ENCODE peak calls at places on chromosomes 2 and 18, in four cellular contexts. P is body of pancreas, J is psoas muscle, F is GM23248. M is an unnamed sample.

GRCh38 chr2:225282858-225283693 is 116.4 kb upstream of the NYAP2 start:
- DNase-seq in P (peak; percentile 32), J (no peak), F (peak; percentile 38), M (no peak)

GRCh38 chr2:233832869-233833812 is 21.2 kb downstream of the HJURP start:
- DNase-seq in P (no peak), J (no peak), F (peak; percentile 37), M (no peak)

GRCh38 chr2:56313541-56313940 is 129.8 kb downstream of the CCDC85A start:
- DNase-seq in P (peak; percentile 16), J (no peak), F (no peak), M (no peak)

GRCh38 chr2:97961534-97961933 is 34.2 kb downstream of the TMEM131 start:
- DNase-seq in P (no peak), J (no peak), F (no peak), M (no peak)

GRCh38 chr2:102975996-102976636 is 214.3 kb downstream of the TMEM182 start:
- DNase-seq in P (peak; percentile 3), J (no peak), F (peak; percentile 29), M (peak; percentile 17)

GRCh38 chr2:239027431-239028252 is 179.8 kb downstream of the TWIST2 start:
- DNase-seq in P (no peak), J (no peak), F (peak; percentile 37), M (no peak)

GRCh38 chr2:180443896-180444295 is 436.8 kb upstream of the CWC22 start:
- DNase-seq in P (no peak), J (no peak), F (peak; percentile 27), M (no peak)

GRCh38 chr2:72198532-72199241 is 51.0 kb upstream of the CYP26B1 start:
- DNase-seq in P (no peak), J (no peak), F (peak; percentile 87), M (no peak)

GRCh38 chr2:42359894-42360483 is 1.0 kb downstream of the COX7A2L start:
- DNase-seq in P (peak; percentile 23), J (no peak), F (peak; percentile 81), M (no peak)

GRCh38 chr2:75528221-75528977 is 32.3 kb downstream of the EVA1A start:
- DNase-seq in P (no peak), J (no peak), F (peak; percentile 51), M (no peak)

GRCh38 chr2:112065966-112066365 is 10.9 kb downstream of the TMEM87B start:
- DNase-seq in P (no peak), J (no peak), F (peak; percentile 80), M (no peak)

GRCh38 chr18:22434973-22435608 is 17.4 kb upstream of the CTAGE1 start:
- DNase-seq in P (no peak), J (no peak), F (peak; percentile 90), M (no peak)

GRCh38 chr2:240216197-240216596 is 75.7 kb upstream of the OTOS start:
- DNase-seq in P (no peak), J (no peak), F (no peak), M (no peak)

GRCh38 chr2:172114579-172114978 is 11.9 kb upstream of the DLX2 start:
- DNase-seq in P (no peak), J (no peak), F (no peak), M (no peak)

GRCh38 chr2:145114726-145115125 is 594.8 kb upstream of the ZEB2 start:
- DNase-seq in P (no peak), J (no peak), F (peak; percentile 32), M (no peak)

GRCh38 chr2:101520246-101520645 is 45.3 kb upstream of the RFX8 start:
- DNase-seq in P (no peak), J (no peak), F (peak; percentile 66), M (no peak)

GRCh38 chr18:52439457-52439856 is 99.5 kb downstream of the DCC start:
- DNase-seq in P (no peak), J (no peak), F (no peak), M (no peak)

GRCh38 chr18:74760436-74760835 is 162.8 kb downstream of the ZNF407 start:
- DNase-seq in P (no peak), J (no peak), F (no peak), M (no peak)

GRCh38 chr2:119728421-119728820 is 31.3 kb upstream of the PTPN4 start:
- DNase-seq in P (no peak), J (no peak), F (no peak), M (no peak)

GRCh38 chr2:65969161-65969560 is 465.8 kb upstream of the MEIS1 start:
- DNase-seq in P (peak; percentile 55), J (no peak), F (no peak), M (no peak)

GRCh38 chr2:67564076-67564475 is 166.9 kb downstream of the ETAA1 start:
- DNase-seq in P (no peak), J (no peak), F (peak; percentile 77), M (no peak)

GRCh38 chr2:203782262-203782976 is 76.0 kb downstream of the CD28 start:
- DNase-seq in P (peak; percentile 68), J (no peak), F (peak; percentile 98), M (peak; percentile 43)

GRCh38 chr2:45675130-45675812 is 23.8 kb downstream of the PRKCE start:
- DNase-seq in P (peak; percentile 90), J (no peak), F (peak; percentile 63), M (no peak)

GRCh38 chr2:48113767-48114166 is 207.5 kb upstream of the FBXO11 start:
- DNase-seq in P (no peak), J (no peak), F (no peak), M (no peak)

GRCh38 chr2:47510745-47511144 is 107.8 kb downstream of the MSH2 start:
- DNase-seq in P (no peak), J (no peak), F (peak; percentile 24), M (no peak)

GRCh38 chr2:144452169-144453038 is 67.5 kb downstream of the ZEB2 start:
- DNase-seq in P (no peak), J (no peak), F (peak; percentile 71), M (no peak)

GRCh38 chr2:25740810-25741381 is 67.5 kb upstream of the DTNB start:
- DNase-seq in P (peak; percentile 57), J (no peak), F (no peak), M (no peak)

GRCh38 chr2:53519925-53520629 is 247.5 kb upstream of the CHAC2 start:
- DNase-seq in P (peak; percentile 57), J (no peak), F (no peak), M (no peak)

GRCh38 chr2:224449212-224450147 is 47.6 kb upstream of the FAM124B start:
- DNase-seq in P (peak; percentile 25), J (no peak), F (peak; percentile 51), M (no peak)

GRCh38 chr2:120369250-120369649 is 23.3 kb downstream of the INHBB start:
- DNase-seq in P (no peak), J (peak; percentile 4), F (no peak), M (no peak)

GRCh38 chr18:29892960-29893558 is 1149.5 kb downstream of the DSC3 start:
- DNase-seq in P (no peak), J (no peak), F (peak; percentile 20), M (no peak)

GRCh38 chr2:217980036-217980435 is 22.8 kb downstream of the TNS1 start:
- DNase-seq in P (no peak), J (peak; percentile 83), F (peak; percentile 78), M (no peak)

GRCh38 chr2:217977840-217978535 is 24.8 kb downstream of the TNS1 start:
- DNase-seq in P (no peak), J (no peak), F (no peak), M (peak; percentile 28)

GRCh38 chr2:217980591-217980990 is 22.2 kb downstream of the TNS1 start:
- DNase-seq in P (no peak), J (no peak), F (no peak), M (no peak)

GRCh38 chr2:217979151-217979811 is 23.5 kb downstream of the TNS1 start:
- DNase-seq in P (no peak), J (no peak), F (peak; percentile 57), M (no peak)

DNA sequence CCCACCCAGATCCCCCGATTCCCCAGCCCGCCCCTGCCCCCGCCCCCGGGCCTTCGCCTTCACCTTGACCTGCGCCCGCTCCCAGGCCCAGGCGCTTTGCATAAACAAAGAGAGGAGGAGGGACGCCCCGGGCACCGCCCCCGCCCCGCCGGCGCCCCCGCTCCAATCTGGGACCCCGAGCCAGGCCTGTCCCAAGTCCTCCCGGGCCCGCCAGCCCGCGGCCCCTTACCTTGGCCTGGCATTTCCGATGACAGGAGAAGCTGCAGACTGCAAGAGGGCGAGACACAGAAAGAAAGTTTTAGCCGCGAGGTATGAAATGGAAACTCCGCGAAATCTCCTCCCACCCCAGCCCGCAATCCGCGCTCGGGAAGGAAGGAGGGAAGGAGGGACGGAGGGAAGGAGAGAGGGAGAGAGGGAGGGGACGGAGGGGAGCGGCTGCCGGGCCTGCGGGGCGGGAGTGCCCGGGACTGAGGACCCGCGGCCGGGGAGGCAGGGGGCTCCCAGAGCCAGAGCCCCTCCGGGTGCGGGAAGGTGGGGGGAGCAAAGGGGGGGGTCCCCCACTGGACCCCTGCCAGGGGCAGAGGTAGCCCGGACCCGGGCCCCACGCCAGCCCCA is 24.2 kb downstream of the TNS1 start:
- DNase-seq in P (no peak), J (no peak), F (no peak), M (peak; percentile 65)
- H3K27ac ChIP-seq in P (peak overlapping the region; percentile 33), J (peak overlapping the region; percentile 49), F (peak overlapping the region; percentile 22), M (peak overlapping the region; percentile 86)

DNA sequence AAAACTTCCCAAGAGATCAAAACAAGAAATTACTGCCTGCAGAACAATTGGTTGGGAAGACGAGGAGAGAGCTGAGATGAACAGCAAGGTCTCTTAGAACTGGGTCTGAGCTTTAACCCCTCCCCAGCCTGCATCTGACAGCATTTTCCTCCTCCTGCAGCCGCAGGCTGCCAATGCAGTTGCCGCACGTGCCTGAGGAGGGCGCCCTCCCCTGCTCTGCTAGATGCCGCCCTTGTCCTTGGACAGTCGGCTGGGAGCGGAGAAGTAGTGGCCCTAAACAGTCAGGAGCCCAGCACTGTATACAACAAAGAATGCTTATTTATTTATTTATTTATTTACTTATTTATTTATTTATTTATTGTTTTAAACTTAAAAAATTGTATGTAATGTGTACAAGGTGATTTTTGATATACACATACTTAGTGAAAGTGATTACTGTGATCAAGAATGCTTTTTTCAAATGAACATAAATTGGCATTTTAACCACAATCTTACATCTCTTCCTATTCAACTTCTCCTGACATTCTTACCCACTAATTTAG is 776.4 kb downstream of the TSN start:
- DNase-seq in P (no peak), J (peak; percentile 35), F (no peak), M (no peak)
- H3K27ac ChIP-seq in P (no peak overlapping the region), J (no peak overlapping the region), F (no peak overlapping the region), M (no peak overlapping the region)

GRCh38 chr18:77110400-77110799 is 22.2 kb downstream of the MBP start:
- DNase-seq in P (no peak), J (peak; percentile 38), F (no peak), M (no peak)
- H3K27ac ChIP-seq in P (no peak overlapping the region), J (peak overlapping the region; percentile 99), F (no peak overlapping the region), M (no peak overlapping the region)

DNA sequence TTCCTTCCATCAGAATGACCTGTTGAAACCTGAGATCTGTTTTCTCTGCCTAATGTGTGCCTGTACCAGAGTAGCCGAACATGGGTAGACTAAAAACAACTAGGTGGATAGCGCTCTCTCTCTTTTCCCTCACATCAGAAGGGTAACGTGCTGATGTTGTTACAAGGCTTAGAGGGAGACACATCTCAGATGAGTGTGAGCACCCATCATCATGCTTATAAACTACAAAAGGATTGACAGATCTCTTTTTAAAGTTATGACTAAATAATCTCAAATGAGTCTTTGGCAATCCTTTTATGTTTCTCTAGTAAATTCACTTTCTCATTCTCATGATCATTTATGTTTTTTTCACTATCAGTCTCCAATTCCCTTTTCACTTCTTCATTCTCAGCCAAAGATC is 75.5 kb upstream of the CCDC141 start:
- DNase-seq in P (no peak), J (no peak), F (no peak), M (no peak)
- H3K27ac ChIP-seq in P (no peak overlapping the region), J (no peak overlapping the region), F (no peak overlapping the region), M (no peak overlapping the region)